ENCODE peak calls at places on chromosomes 12 and 14, in seven cellular contexts. One of them, this sample, is unnamed.

GRCh38 chr14:103848720-103849077 is 1.3 kb upstream of the PPP1R13B start:
- DNase-seq in GM23248: no peak
- DNase-seq in psoas muscle: no peak
- DNase-seq in cardiac muscle cell: no peak
- DNase-seq in heart right ventricle: peak; percentile 36
- DNase-seq in spleen: no peak
- DNase-seq in OCI-LY7: no peak
- DNase-seq in this sample: no peak

GRCh38 chr12:124466200-124467128 is 100.9 kb downstream of the NCOR2 start:
- DNase-seq in GM23248: peak; percentile 45
- DNase-seq in psoas muscle: peak; percentile 75
- DNase-seq in cardiac muscle cell: peak; percentile 91
- DNase-seq in heart right ventricle: peak; percentile 65
- DNase-seq in spleen: peak; percentile 97
- DNase-seq in OCI-LY7: peak; percentile 89
- DNase-seq in this sample: peak; percentile 91

GRCh38 chr14:26887842-26888241 is 290.0 kb upstream of the NOVA1 start:
- DNase-seq in GM23248: peak; percentile 11
- DNase-seq in psoas muscle: peak; percentile 54
- DNase-seq in cardiac muscle cell: peak; percentile 15
- DNase-seq in heart right ventricle: no peak
- DNase-seq in spleen: no peak
- DNase-seq in OCI-LY7: no peak
- DNase-seq in this sample: no peak

GRCh38 chr12:119990382-119990874 is 1.4 kb downstream of the BICDL1 start:
- DNase-seq in GM23248: no peak
- DNase-seq in psoas muscle: no peak
- DNase-seq in cardiac muscle cell: no peak
- DNase-seq in heart right ventricle: no peak
- DNase-seq in spleen: no peak
- DNase-seq in OCI-LY7: peak; percentile 40
- DNase-seq in this sample: no peak

GRCh38 chr14:26395726-26396125 is 202.1 kb downstream of the NOVA1 start:
- DNase-seq in GM23248: no peak
- DNase-seq in psoas muscle: no peak
- DNase-seq in cardiac muscle cell: no peak
- DNase-seq in heart right ventricle: no peak
- DNase-seq in spleen: no peak
- DNase-seq in OCI-LY7: no peak
- DNase-seq in this sample: no peak

GRCh38 chr12:92019491-92020277 is 126.0 kb downstream of the BTG1 start:
- DNase-seq in GM23248: no peak
- DNase-seq in psoas muscle: no peak
- DNase-seq in cardiac muscle cell: no peak
- DNase-seq in heart right ventricle: no peak
- DNase-seq in spleen: no peak
- DNase-seq in OCI-LY7: no peak
- DNase-seq in this sample: no peak

GRCh38 chr14:73757876-73758391 is 43.8 kb upstream of the PNMA1 start:
- DNase-seq in GM23248: peak; percentile 37
- DNase-seq in psoas muscle: no peak
- DNase-seq in cardiac muscle cell: no peak
- DNase-seq in heart right ventricle: no peak
- DNase-seq in spleen: peak; percentile 80
- DNase-seq in OCI-LY7: no peak
- DNase-seq in this sample: no peak

GRCh38 chr12:23906329-23906728 is 43.1 kb downstream of the SOX5 start:
- DNase-seq in GM23248: peak; percentile 9
- DNase-seq in psoas muscle: no peak
- DNase-seq in cardiac muscle cell: peak; percentile 62
- DNase-seq in heart right ventricle: no peak
- DNase-seq in spleen: no peak
- DNase-seq in OCI-LY7: no peak
- DNase-seq in this sample: no peak

GRCh38 chr12:65895759-65896656 is 71.7 kb downstream of the HMGA2 start:
- DNase-seq in GM23248: no peak
- DNase-seq in psoas muscle: no peak
- DNase-seq in cardiac muscle cell: peak; percentile 71
- DNase-seq in heart right ventricle: no peak
- DNase-seq in spleen: no peak
- DNase-seq in OCI-LY7: no peak
- DNase-seq in this sample: no peak

DNA sequence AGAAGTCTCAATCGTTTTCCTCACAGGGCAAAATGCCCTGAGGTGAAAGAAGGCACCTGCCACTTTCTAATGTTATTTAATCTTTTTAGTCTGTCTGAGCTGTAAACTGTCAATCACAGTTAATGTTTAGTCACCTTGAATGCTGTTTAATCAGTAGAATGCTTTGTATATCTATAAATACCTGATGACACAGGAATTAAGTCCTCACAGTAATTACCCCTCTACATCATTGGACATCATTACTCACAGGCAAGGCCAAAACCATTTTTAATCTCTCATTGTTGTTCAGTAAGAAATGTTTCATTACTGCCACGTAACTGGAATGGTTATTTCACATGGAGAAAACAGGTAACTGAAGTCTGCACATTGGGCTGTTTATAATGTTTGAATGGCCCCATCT is 178.8 kb downstream of the EXOC5 start:
- DNase-seq in GM23248: no peak
- DNase-seq in psoas muscle: no peak
- DNase-seq in cardiac muscle cell: no peak
- DNase-seq in heart right ventricle: no peak
- DNase-seq in spleen: no peak
- DNase-seq in OCI-LY7: no peak
- DNase-seq in this sample: no peak
- H3K27ac ChIP-seq in GM23248: no peak overlapping the region
- H3K27ac ChIP-seq in psoas muscle: no peak overlapping the region
- H3K27ac ChIP-seq in cardiac muscle cell: no peak overlapping the region
- H3K27ac ChIP-seq in heart right ventricle: no peak overlapping the region
- H3K27ac ChIP-seq in spleen: no peak overlapping the region
- H3K27ac ChIP-seq in OCI-LY7: no peak overlapping the region
- H3K27ac ChIP-seq in this sample: no peak overlapping the region

DNA sequence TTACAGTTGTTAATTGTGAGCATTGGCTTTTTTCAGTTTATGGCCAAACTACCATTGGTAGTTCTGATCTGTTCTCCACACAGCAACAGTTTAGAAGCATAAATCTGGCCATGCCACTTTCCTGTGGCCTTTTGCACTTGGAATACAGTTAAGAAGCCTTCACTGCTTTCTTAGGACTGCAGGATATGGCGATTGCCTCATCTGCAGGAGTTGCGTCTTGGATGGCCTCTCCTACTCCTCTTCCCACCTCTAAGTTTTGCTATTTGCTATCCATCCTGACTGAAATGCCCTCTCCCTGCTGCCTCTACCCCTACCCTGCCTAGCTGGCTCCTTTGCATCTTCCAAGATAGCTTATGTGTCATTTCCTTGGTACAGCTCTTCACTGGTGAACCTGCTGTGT is 12.8 kb upstream of the BMAL2 start:
- DNase-seq in GM23248: peak; percentile 24
- DNase-seq in psoas muscle: no peak
- DNase-seq in cardiac muscle cell: peak; percentile 25
- DNase-seq in heart right ventricle: no peak
- DNase-seq in spleen: no peak
- DNase-seq in OCI-LY7: no peak
- DNase-seq in this sample: no peak
- H3K36me3 ChIP-seq in GM23248: peaks cover 31% of the 10 kb centered on the region
- H3K36me3 ChIP-seq in psoas muscle: peaks cover 83% of the 10 kb centered on the region
- H3K36me3 ChIP-seq in cardiac muscle cell: peaks cover 48% of the 10 kb centered on the region
- H3K36me3 ChIP-seq in heart right ventricle: no peaks in the 10 kb centered on the region
- H3K36me3 ChIP-seq in spleen: no peaks in the 10 kb centered on the region
- H3K36me3 ChIP-seq in OCI-LY7: peaks cover 4% of the 10 kb centered on the region
- H3K36me3 ChIP-seq in this sample: peaks cover 11% of the 10 kb centered on the region

GRCh38 chr14:69683971-69684370 is 72.6 kb downstream of the SUSD6 start:
- DNase-seq in GM23248: no peak
- DNase-seq in psoas muscle: no peak
- DNase-seq in cardiac muscle cell: no peak
- DNase-seq in heart right ventricle: no peak
- DNase-seq in spleen: no peak
- DNase-seq in OCI-LY7: no peak
- DNase-seq in this sample: no peak
- H3K27ac ChIP-seq in GM23248: no peak overlapping the region
- H3K27ac ChIP-seq in psoas muscle: no peak overlapping the region
- H3K27ac ChIP-seq in cardiac muscle cell: no peak overlapping the region
- H3K27ac ChIP-seq in heart right ventricle: peak overlapping the region; percentile 45
- H3K27ac ChIP-seq in spleen: peak overlapping the region; percentile 42
- H3K27ac ChIP-seq in OCI-LY7: peak overlapping the region; percentile 27
- H3K27ac ChIP-seq in this sample: no peak overlapping the region

DNA sequence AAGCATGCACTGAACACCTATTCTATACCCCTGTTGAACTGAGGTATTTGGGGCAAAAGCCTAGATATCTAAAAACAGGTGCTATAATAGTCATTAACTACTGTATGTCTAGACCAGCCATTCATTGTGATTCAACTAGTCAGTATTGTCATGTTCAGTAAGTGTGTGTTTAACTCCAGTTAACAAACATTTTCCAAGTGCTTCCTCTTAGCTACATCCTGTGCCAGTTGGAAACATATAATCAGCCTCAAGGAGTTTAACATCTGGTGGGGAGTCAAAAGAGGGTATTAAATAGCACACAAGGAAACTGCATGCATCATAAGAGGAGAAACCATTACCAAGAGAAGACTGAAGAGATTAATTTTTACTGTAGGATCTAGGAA is 20.4 kb downstream of the TMTC1 start:
- DNase-seq in GM23248: no peak
- DNase-seq in psoas muscle: no peak
- DNase-seq in cardiac muscle cell: no peak
- DNase-seq in heart right ventricle: no peak
- DNase-seq in spleen: no peak
- DNase-seq in OCI-LY7: no peak
- DNase-seq in this sample: no peak
- H3K36me3 ChIP-seq in GM23248: no peaks in the 10 kb centered on the region
- H3K36me3 ChIP-seq in psoas muscle: peaks cover 54% of the 10 kb centered on the region
- H3K36me3 ChIP-seq in cardiac muscle cell: no peaks in the 10 kb centered on the region
- H3K36me3 ChIP-seq in heart right ventricle: no peaks in the 10 kb centered on the region
- H3K36me3 ChIP-seq in spleen: no peaks in the 10 kb centered on the region
- H3K36me3 ChIP-seq in OCI-LY7: no peaks in the 10 kb centered on the region
- H3K36me3 ChIP-seq in this sample: peaks cover 2% of the 10 kb centered on the region

GRCh38 chr12:4272976-4273650 is 449 bp upstream of the CCND2 start:
- DNase-seq in GM23248: no peak
- DNase-seq in psoas muscle: no peak
- DNase-seq in cardiac muscle cell: no peak
- DNase-seq in heart right ventricle: no peak
- DNase-seq in spleen: no peak
- DNase-seq in OCI-LY7: no peak
- DNase-seq in this sample: no peak
- H3K27ac ChIP-seq in GM23248: no peak overlapping the region
- H3K27ac ChIP-seq in psoas muscle: no peak overlapping the region
- H3K27ac ChIP-seq in cardiac muscle cell: peak overlapping the region; percentile 4
- H3K27ac ChIP-seq in heart right ventricle: peak overlapping the region; percentile 96
- H3K27ac ChIP-seq in spleen: peak overlapping the region; percentile 86
- H3K27ac ChIP-seq in OCI-LY7: no peak overlapping the region
- H3K27ac ChIP-seq in this sample: no peak overlapping the region

GRCh38 chr12:71455028-71455737 is 15.6 kb downstream of the LGR5 start:
- DNase-seq in GM23248: no peak
- DNase-seq in psoas muscle: no peak
- DNase-seq in cardiac muscle cell: no peak
- DNase-seq in heart right ventricle: no peak
- DNase-seq in spleen: no peak
- DNase-seq in OCI-LY7: no peak
- DNase-seq in this sample: no peak
- H3K36me3 ChIP-seq in GM23248: no peaks in the 10 kb centered on the region
- H3K36me3 ChIP-seq in psoas muscle: no peaks in the 10 kb centered on the region
- H3K36me3 ChIP-seq in cardiac muscle cell: no peaks in the 10 kb centered on the region
- H3K36me3 ChIP-seq in heart right ventricle: no peaks in the 10 kb centered on the region
- H3K36me3 ChIP-seq in spleen: no peaks in the 10 kb centered on the region
- H3K36me3 ChIP-seq in OCI-LY7: no peaks in the 10 kb centered on the region
- H3K36me3 ChIP-seq in this sample: no peaks in the 10 kb centered on the region

GRCh38 chr12:113092478-113093408 is 36.2 kb downstream of the DTX1 start:
- DNase-seq in GM23248: peak; percentile 22
- DNase-seq in psoas muscle: peak; percentile 53
- DNase-seq in cardiac muscle cell: peak; percentile 11
- DNase-seq in heart right ventricle: no peak
- DNase-seq in spleen: peak; percentile 90
- DNase-seq in OCI-LY7: peak; percentile 68
- DNase-seq in this sample: peak; percentile 82

GRCh38 chr12:113094738-113095137 is 38.2 kb downstream of the DTX1 start:
- DNase-seq in GM23248: no peak
- DNase-seq in psoas muscle: no peak
- DNase-seq in cardiac muscle cell: no peak
- DNase-seq in heart right ventricle: no peak
- DNase-seq in spleen: no peak
- DNase-seq in OCI-LY7: no peak
- DNase-seq in this sample: peak; percentile 63

GRCh38 chr12:113095405-113095804 is 38.9 kb downstream of the DTX1 start:
- DNase-seq in GM23248: no peak
- DNase-seq in psoas muscle: no peak
- DNase-seq in cardiac muscle cell: no peak
- DNase-seq in heart right ventricle: no peak
- DNase-seq in spleen: no peak
- DNase-seq in OCI-LY7: no peak
- DNase-seq in this sample: no peak

GRCh38 chr12:113091506-113091905 is 35.0 kb downstream of the DTX1 start:
- DNase-seq in GM23248: no peak
- DNase-seq in psoas muscle: no peak
- DNase-seq in cardiac muscle cell: no peak
- DNase-seq in heart right ventricle: no peak
- DNase-seq in spleen: no peak
- DNase-seq in OCI-LY7: no peak
- DNase-seq in this sample: no peak

GRCh38 chr12:113093409-113094101 is 37.0 kb downstream of the DTX1 start:
- DNase-seq in GM23248: no peak
- DNase-seq in psoas muscle: no peak
- DNase-seq in cardiac muscle cell: no peak
- DNase-seq in heart right ventricle: no peak
- DNase-seq in spleen: no peak
- DNase-seq in OCI-LY7: no peak
- DNase-seq in this sample: peak; percentile 59
- H3K27ac ChIP-seq in GM23248: no peak overlapping the region
- H3K27ac ChIP-seq in psoas muscle: no peak overlapping the region
- H3K27ac ChIP-seq in cardiac muscle cell: no peak overlapping the region
- H3K27ac ChIP-seq in heart right ventricle: no peak overlapping the region
- H3K27ac ChIP-seq in spleen: no peak overlapping the region
- H3K27ac ChIP-seq in OCI-LY7: peak overlapping the region; percentile 97
- H3K27ac ChIP-seq in this sample: no peak overlapping the region

GRCh38 chr12:12495536-12495935 is 67.1 kb downstream of the DUSP16 start:
- DNase-seq in GM23248: no peak
- DNase-seq in psoas muscle: no peak
- DNase-seq in cardiac muscle cell: no peak
- DNase-seq in heart right ventricle: no peak
- DNase-seq in spleen: no peak
- DNase-seq in OCI-LY7: no peak
- DNase-seq in this sample: no peak
- H3K36me3 ChIP-seq in GM23248: no peaks in the 10 kb centered on the region
- H3K36me3 ChIP-seq in psoas muscle: peaks cover 10% of the 10 kb centered on the region
- H3K36me3 ChIP-seq in cardiac muscle cell: peaks cover 2% of the 10 kb centered on the region
- H3K36me3 ChIP-seq in heart right ventricle: no peaks in the 10 kb centered on the region
- H3K36me3 ChIP-seq in spleen: no peaks in the 10 kb centered on the region
- H3K36me3 ChIP-seq in OCI-LY7: no peaks in the 10 kb centered on the region
- H3K36me3 ChIP-seq in this sample: no peaks in the 10 kb centered on the region

DNA sequence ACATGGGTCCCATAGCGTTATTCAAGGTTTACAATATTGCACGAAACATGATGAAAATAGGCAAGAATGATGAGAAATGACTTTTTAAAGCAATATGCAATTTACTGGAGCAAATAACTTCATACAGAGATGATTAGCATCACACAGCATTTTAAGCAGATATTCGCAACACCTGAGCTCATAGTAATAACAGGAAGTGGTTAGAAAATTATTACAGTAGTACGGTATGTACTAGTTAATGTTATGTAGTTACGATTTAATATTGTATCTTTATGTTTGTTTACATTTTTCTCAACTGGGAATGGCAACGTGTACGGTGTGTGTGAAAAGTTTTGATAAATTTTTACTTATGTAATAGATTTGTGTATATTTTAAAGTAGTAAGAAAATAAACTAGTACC is 102.6 kb downstream of the OSBPL8 start:
- DNase-seq in GM23248: no peak
- DNase-seq in psoas muscle: no peak
- DNase-seq in cardiac muscle cell: no peak
- DNase-seq in heart right ventricle: no peak
- DNase-seq in spleen: no peak
- DNase-seq in OCI-LY7: no peak
- DNase-seq in this sample: no peak
- H3K27ac ChIP-seq in GM23248: no peak overlapping the region
- H3K27ac ChIP-seq in psoas muscle: peak overlapping the region; percentile 17
- H3K27ac ChIP-seq in cardiac muscle cell: no peak overlapping the region
- H3K27ac ChIP-seq in heart right ventricle: no peak overlapping the region
- H3K27ac ChIP-seq in spleen: peak overlapping the region; percentile 1
- H3K27ac ChIP-seq in OCI-LY7: no peak overlapping the region
- H3K27ac ChIP-seq in this sample: no peak overlapping the region

This sample was measured in kidney.